ENCODE peak calls at places on chromosomes 12 and 14, in ten cellular contexts. One of them, this sample, is unnamed.

GRCh38 chr12:6640497-6640896 is 4.7 kb upstream of the LPAR5 start:
- DNase-seq in endothelial cell of umbilical vein: no peak
- DNase-seq in transverse colon: no peak
- DNase-seq in Caco-2: no peak
- DNase-seq in fibroblast of pulmonary artery: no peak
- DNase-seq in left lung: no peak
- DNase-seq in fibroblast of lung: no peak
- DNase-seq in neural progenitor cell: no peak
- DNase-seq in NB4: no peak
- DNase-seq in fibroblast of the aortic adventitia: no peak
- DNase-seq in this sample: no peak

GRCh38 chr12:98464155-98464554 is 51.2 kb upstream of the TMPO start:
- DNase-seq in Caco-2: no peak
- DNase-seq in NB4: peak; percentile 94
- DNase-seq in fibroblast of lung: peak; percentile 78
- DNase-seq in left lung: no peak
- DNase-seq in fibroblast of the aortic adventitia: peak; percentile 71
- DNase-seq in neural progenitor cell: no peak
- DNase-seq in endothelial cell of umbilical vein: peak; percentile 52
- DNase-seq in transverse colon: no peak
- DNase-seq in fibroblast of pulmonary artery: peak; percentile 95
- DNase-seq in this sample: peak; percentile 54

GRCh38 chr14:101726954-101727302 is 34.6 kb upstream of the PPP2R5C start:
- DNase-seq in NB4: no peak
- DNase-seq in transverse colon: no peak
- DNase-seq in fibroblast of pulmonary artery: no peak
- DNase-seq in Caco-2: no peak
- DNase-seq in fibroblast of the aortic adventitia: no peak
- DNase-seq in endothelial cell of umbilical vein: no peak
- DNase-seq in left lung: no peak
- DNase-seq in neural progenitor cell: no peak
- DNase-seq in fibroblast of lung: no peak
- DNase-seq in this sample: no peak

GRCh38 chr14:52609445-52610044 is 56.9 kb downstream of the GPR137C start:
- DNase-seq in fibroblast of pulmonary artery: no peak
- DNase-seq in Caco-2: peak; percentile 4
- DNase-seq in fibroblast of lung: no peak
- DNase-seq in left lung: no peak
- DNase-seq in endothelial cell of umbilical vein: no peak
- DNase-seq in NB4: no peak
- DNase-seq in fibroblast of the aortic adventitia: no peak
- DNase-seq in neural progenitor cell: peak; percentile 4
- DNase-seq in transverse colon: no peak
- DNase-seq in this sample: no peak

GRCh38 chr14:66003082-66003740 is 483.0 kb upstream of the CCDC196 start:
- DNase-seq in left lung: no peak
- DNase-seq in NB4: no peak
- DNase-seq in transverse colon: no peak
- DNase-seq in neural progenitor cell: peak; percentile 25
- DNase-seq in fibroblast of the aortic adventitia: no peak
- DNase-seq in Caco-2: no peak
- DNase-seq in fibroblast of lung: no peak
- DNase-seq in fibroblast of pulmonary artery: no peak
- DNase-seq in endothelial cell of umbilical vein: no peak
- DNase-seq in this sample: no peak

GRCh38 chr14:65650843-65651242 is 238.3 kb downstream of the FUT8 start:
- DNase-seq in fibroblast of lung: no peak
- DNase-seq in left lung: no peak
- DNase-seq in fibroblast of the aortic adventitia: no peak
- DNase-seq in neural progenitor cell: peak; percentile 10
- DNase-seq in Caco-2: no peak
- DNase-seq in NB4: no peak
- DNase-seq in endothelial cell of umbilical vein: no peak
- DNase-seq in fibroblast of pulmonary artery: no peak
- DNase-seq in transverse colon: no peak
- DNase-seq in this sample: no peak

GRCh38 chr12:64696065-64696741 is 63.0 kb downstream of the GNS start:
- DNase-seq in fibroblast of pulmonary artery: peak; percentile 66
- DNase-seq in fibroblast of lung: peak; percentile 66
- DNase-seq in Caco-2: peak; percentile 10
- DNase-seq in endothelial cell of umbilical vein: peak; percentile 62
- DNase-seq in fibroblast of the aortic adventitia: peak; percentile 74
- DNase-seq in left lung: no peak
- DNase-seq in transverse colon: no peak
- DNase-seq in neural progenitor cell: no peak
- DNase-seq in NB4: peak; percentile 40
- DNase-seq in this sample: no peak

GRCh38 chr14:68937790-68938514 is 41.1 kb downstream of the ACTN1 start:
- DNase-seq in fibroblast of pulmonary artery: no peak
- DNase-seq in transverse colon: peak; percentile 80
- DNase-seq in fibroblast of lung: peak; percentile 35
- DNase-seq in NB4: no peak
- DNase-seq in left lung: no peak
- DNase-seq in fibroblast of the aortic adventitia: no peak
- DNase-seq in endothelial cell of umbilical vein: peak; percentile 72
- DNase-seq in Caco-2: peak; percentile 27
- DNase-seq in neural progenitor cell: peak; percentile 53
- DNase-seq in this sample: no peak

GRCh38 chr12:108686753-108687152 is 44.6 kb downstream of the CORO1C start:
- DNase-seq in neural progenitor cell: no peak
- DNase-seq in fibroblast of pulmonary artery: no peak
- DNase-seq in Caco-2: no peak
- DNase-seq in fibroblast of lung: no peak
- DNase-seq in endothelial cell of umbilical vein: no peak
- DNase-seq in left lung: no peak
- DNase-seq in transverse colon: no peak
- DNase-seq in fibroblast of the aortic adventitia: no peak
- DNase-seq in NB4: peak; percentile 38
- DNase-seq in this sample: no peak

GRCh38 chr12:11171953-11172675 is 1.1 kb downstream of the SMIM10L1 start:
- DNase-seq in fibroblast of the aortic adventitia: peak; percentile 42
- DNase-seq in fibroblast of pulmonary artery: peak; percentile 39
- DNase-seq in NB4: peak; percentile 42
- DNase-seq in neural progenitor cell: peak; percentile 22
- DNase-seq in Caco-2: peak; percentile 22
- DNase-seq in fibroblast of lung: peak; percentile 43
- DNase-seq in transverse colon: no peak
- DNase-seq in left lung: no peak
- DNase-seq in endothelial cell of umbilical vein: no peak
- DNase-seq in this sample: no peak

GRCh38 chr14:91649930-91650329 is 82.0 kb downstream of the CATSPERB start:
- DNase-seq in left lung: no peak
- DNase-seq in NB4: peak; percentile 30
- DNase-seq in fibroblast of the aortic adventitia: peak; percentile 66
- DNase-seq in endothelial cell of umbilical vein: peak; percentile 57
- DNase-seq in transverse colon: no peak
- DNase-seq in fibroblast of pulmonary artery: peak; percentile 70
- DNase-seq in fibroblast of lung: peak; percentile 59
- DNase-seq in Caco-2: peak; percentile 29
- DNase-seq in neural progenitor cell: peak; percentile 27
- DNase-seq in this sample: no peak

GRCh38 chr12:52749827-52750226 is 27.3 kb downstream of the KRT76 start:
- DNase-seq in fibroblast of pulmonary artery: no peak
- DNase-seq in Caco-2: no peak
- DNase-seq in neural progenitor cell: no peak
- DNase-seq in transverse colon: no peak
- DNase-seq in left lung: no peak
- DNase-seq in fibroblast of the aortic adventitia: no peak
- DNase-seq in fibroblast of lung: no peak
- DNase-seq in endothelial cell of umbilical vein: no peak
- DNase-seq in NB4: no peak
- DNase-seq in this sample: no peak

GRCh38 chr14:76312821-76313220 is 63.1 kb upstream of the ESRRB start:
- DNase-seq in fibroblast of lung: no peak
- DNase-seq in fibroblast of the aortic adventitia: no peak
- DNase-seq in fibroblast of pulmonary artery: no peak
- DNase-seq in left lung: no peak
- DNase-seq in neural progenitor cell: peak; percentile 33
- DNase-seq in Caco-2: no peak
- DNase-seq in NB4: no peak
- DNase-seq in endothelial cell of umbilical vein: no peak
- DNase-seq in transverse colon: no peak
- DNase-seq in this sample: no peak
- TF ChIP-seq CTCF in fibroblast of lung: no peak
- TF ChIP-seq CTCF in fibroblast of the aortic adventitia: no peak
- TF ChIP-seq CTCF in fibroblast of pulmonary artery: no peak
- TF ChIP-seq CTCF in left lung: no peak
- TF ChIP-seq CTCF in neural progenitor cell: no peak
- TF ChIP-seq CTCF in Caco-2: no peak
- TF ChIP-seq CTCF in NB4: no peak
- TF ChIP-seq CTCF in endothelial cell of umbilical vein: no peak
- TF ChIP-seq CTCF in transverse colon: no peak
- TF ChIP-seq CTCF in this sample: no peak

GRCh38 chr12:32690927-32691326 is 11.8 kb downstream of the DNM1L start:
- DNase-seq in neural progenitor cell: no peak
- DNase-seq in fibroblast of pulmonary artery: no peak
- DNase-seq in left lung: no peak
- DNase-seq in Caco-2: no peak
- DNase-seq in transverse colon: no peak
- DNase-seq in endothelial cell of umbilical vein: no peak
- DNase-seq in fibroblast of lung: no peak
- DNase-seq in NB4: no peak
- DNase-seq in fibroblast of the aortic adventitia: no peak
- DNase-seq in this sample: no peak
- TF ChIP-seq CTCF in neural progenitor cell: no peak
- TF ChIP-seq CTCF in fibroblast of pulmonary artery: no peak
- TF ChIP-seq CTCF in left lung: no peak
- TF ChIP-seq CTCF in Caco-2: no peak
- TF ChIP-seq CTCF in transverse colon: no peak
- TF ChIP-seq CTCF in endothelial cell of umbilical vein: no peak
- TF ChIP-seq CTCF in fibroblast of lung: no peak
- TF ChIP-seq CTCF in NB4: no peak
- TF ChIP-seq CTCF in fibroblast of the aortic adventitia: no peak
- TF ChIP-seq CTCF in this sample: no peak

GRCh38 chr12:73935817-73936216 is 601.8 kb upstream of the ATXN7L3B start:
- DNase-seq in left lung: no peak
- DNase-seq in fibroblast of the aortic adventitia: no peak
- DNase-seq in neural progenitor cell: peak; percentile 25
- DNase-seq in fibroblast of pulmonary artery: no peak
- DNase-seq in endothelial cell of umbilical vein: no peak
- DNase-seq in fibroblast of lung: no peak
- DNase-seq in NB4: peak; percentile 9
- DNase-seq in Caco-2: peak; percentile 22
- DNase-seq in transverse colon: no peak
- DNase-seq in this sample: no peak
- TF ChIP-seq CTCF in left lung: no peak
- TF ChIP-seq CTCF in fibroblast of the aortic adventitia: no peak
- TF ChIP-seq CTCF in neural progenitor cell: peak; percentile 51
- TF ChIP-seq CTCF in fibroblast of pulmonary artery: no peak
- TF ChIP-seq CTCF in endothelial cell of umbilical vein: no peak
- TF ChIP-seq CTCF in fibroblast of lung: no peak
- TF ChIP-seq CTCF in NB4: no peak
- TF ChIP-seq CTCF in Caco-2: peak; percentile 48
- TF ChIP-seq CTCF in transverse colon: no peak
- TF ChIP-seq CTCF in this sample: no peak

GRCh38 chr12:20757-21156 is 45.8 kb upstream of the IQSEC3 start:
- DNase-seq in fibroblast of the aortic adventitia: no peak
- DNase-seq in neural progenitor cell: no peak
- DNase-seq in NB4: no peak
- DNase-seq in left lung: peak; percentile 14
- DNase-seq in endothelial cell of umbilical vein: no peak
- DNase-seq in transverse colon: no peak
- DNase-seq in Caco-2: no peak
- DNase-seq in fibroblast of lung: no peak
- DNase-seq in fibroblast of pulmonary artery: no peak
- DNase-seq in this sample: no peak

GRCh38 chr12:21301-22189 is 45.0 kb upstream of the IQSEC3 start:
- DNase-seq in fibroblast of the aortic adventitia: no peak
- DNase-seq in NB4: peak; percentile 47
- DNase-seq in endothelial cell of umbilical vein: no peak
- DNase-seq in neural progenitor cell: no peak
- DNase-seq in Caco-2: no peak
- DNase-seq in transverse colon: no peak
- DNase-seq in fibroblast of pulmonary artery: no peak
- DNase-seq in left lung: peak; percentile 82
- DNase-seq in fibroblast of lung: no peak
- DNase-seq in this sample: peak; percentile 63

GRCh38 chr12:22530-23201 is 43.9 kb upstream of the IQSEC3 start:
- DNase-seq in fibroblast of lung: no peak
- DNase-seq in left lung: peak; percentile 80
- DNase-seq in fibroblast of the aortic adventitia: no peak
- DNase-seq in neural progenitor cell: no peak
- DNase-seq in Caco-2: no peak
- DNase-seq in endothelial cell of umbilical vein: no peak
- DNase-seq in transverse colon: no peak
- DNase-seq in NB4: no peak
- DNase-seq in fibroblast of pulmonary artery: no peak
- DNase-seq in this sample: no peak

GRCh38 chr12:22190-22529 is 44.4 kb upstream of the IQSEC3 start:
- DNase-seq in Caco-2: no peak
- DNase-seq in NB4: no peak
- DNase-seq in transverse colon: no peak
- DNase-seq in neural progenitor cell: no peak
- DNase-seq in fibroblast of the aortic adventitia: no peak
- DNase-seq in left lung: peak; percentile 22
- DNase-seq in fibroblast of lung: no peak
- DNase-seq in endothelial cell of umbilical vein: no peak
- DNase-seq in fibroblast of pulmonary artery: no peak
- DNase-seq in this sample: no peak
- TF ChIP-seq CTCF in Caco-2: peak; percentile 7
- TF ChIP-seq CTCF in NB4: no peak
- TF ChIP-seq CTCF in transverse colon: no peak
- TF ChIP-seq CTCF in neural progenitor cell: no peak
- TF ChIP-seq CTCF in fibroblast of the aortic adventitia: no peak
- TF ChIP-seq CTCF in left lung: no peak
- TF ChIP-seq CTCF in fibroblast of lung: no peak
- TF ChIP-seq CTCF in endothelial cell of umbilical vein: no peak
- TF ChIP-seq CTCF in fibroblast of pulmonary artery: no peak
- TF ChIP-seq CTCF in this sample: peak; percentile 22

GRCh38 chr14:97177016-97177415 is 379.8 kb downstream of the VRK1 start:
- DNase-seq in left lung: no peak
- DNase-seq in endothelial cell of umbilical vein: no peak
- DNase-seq in transverse colon: no peak
- DNase-seq in NB4: peak; percentile 44
- DNase-seq in Caco-2: peak; percentile 27
- DNase-seq in fibroblast of lung: no peak
- DNase-seq in neural progenitor cell: peak; percentile 39
- DNase-seq in fibroblast of pulmonary artery: no peak
- DNase-seq in fibroblast of the aortic adventitia: no peak
- DNase-seq in this sample: no peak
- TF ChIP-seq CTCF in left lung: no peak
- TF ChIP-seq CTCF in endothelial cell of umbilical vein: no peak
- TF ChIP-seq CTCF in transverse colon: no peak
- TF ChIP-seq CTCF in NB4: peak; percentile 16
- TF ChIP-seq CTCF in Caco-2: no peak
- TF ChIP-seq CTCF in fibroblast of lung: no peak
- TF ChIP-seq CTCF in neural progenitor cell: peak; percentile 42
- TF ChIP-seq CTCF in fibroblast of pulmonary artery: no peak
- TF ChIP-seq CTCF in fibroblast of the aortic adventitia: no peak
- TF ChIP-seq CTCF in this sample: no peak

DNA sequence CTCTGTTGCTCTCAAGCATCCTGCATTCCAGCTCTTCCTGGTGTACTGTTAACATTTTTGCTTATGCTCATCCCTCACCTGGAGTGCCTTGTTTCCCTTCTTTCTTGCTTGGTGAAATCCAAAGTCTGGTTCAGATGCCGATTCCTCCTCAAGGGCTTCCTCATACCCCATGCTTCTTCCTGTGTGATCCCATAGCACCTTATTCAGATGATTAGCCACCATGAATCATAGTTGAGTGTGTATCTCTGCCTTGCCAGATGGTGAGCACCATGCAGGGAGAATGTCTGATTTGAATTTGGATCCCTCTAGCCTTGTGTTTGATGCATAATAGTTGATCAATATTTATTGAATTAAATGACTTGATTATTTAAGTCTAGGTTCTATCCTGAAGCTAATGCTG is 39.4 kb upstream of the ANO4 start:
- DNase-seq in transverse colon: no peak
- DNase-seq in Caco-2: no peak
- DNase-seq in NB4: no peak
- DNase-seq in neural progenitor cell: no peak
- DNase-seq in fibroblast of lung: no peak
- DNase-seq in fibroblast of the aortic adventitia: no peak
- DNase-seq in fibroblast of pulmonary artery: no peak
- DNase-seq in endothelial cell of umbilical vein: no peak
- DNase-seq in left lung: no peak
- DNase-seq in this sample: no peak
- TF ChIP-seq CTCF in transverse colon: no peak
- TF ChIP-seq CTCF in Caco-2: no peak
- TF ChIP-seq CTCF in NB4: no peak
- TF ChIP-seq CTCF in neural progenitor cell: no peak
- TF ChIP-seq CTCF in fibroblast of lung: no peak
- TF ChIP-seq CTCF in fibroblast of the aortic adventitia: no peak
- TF ChIP-seq CTCF in fibroblast of pulmonary artery: no peak
- TF ChIP-seq CTCF in endothelial cell of umbilical vein: no peak
- TF ChIP-seq CTCF in left lung: no peak
- TF ChIP-seq CTCF in this sample: no peak